ENCODE peak calls at places on chromosomes 5 and 9, in seven cellular contexts. One of them, this sample, is unnamed.

GRCh38 chr5:177094224-177095087 is 7.7 kb downstream of the FGFR4 start:
- DNase-seq in NCI-H1436 treated with DMSO at 0.1 percent for 48 hours: no peak
- DNase-seq in ACHN: no peak
- DNase-seq in NCI-H1092 treated with DMSO at 0.1 percent for 48 hours: no peak
- DNase-seq in KBM-7: no peak
- DNase-seq in fibroblast of lung: no peak
- DNase-seq in progenitor cell of endocrine pancreas: no peak
- DNase-seq in this sample: no peak

GRCh38 chr9:37262410-37262809 is 142.0 kb downstream of the ZCCHC7 start:
- DNase-seq in fibroblast of lung: peak
- DNase-seq in KBM-7: peak
- DNase-seq in NCI-H1092 treated with DMSO at 0.1 percent for 48 hours: peak
- DNase-seq in NCI-H1436 treated with DMSO at 0.1 percent for 48 hours: no peak
- DNase-seq in progenitor cell of endocrine pancreas: no peak
- DNase-seq in ACHN: peak
- DNase-seq in this sample: no peak

GRCh38 chr9:78666818-78667429 is 370.0 kb downstream of the PSAT1 start:
- DNase-seq in NCI-H1436 treated with DMSO at 0.1 percent for 48 hours: no peak
- DNase-seq in progenitor cell of endocrine pancreas: no peak
- DNase-seq in fibroblast of lung: peak
- DNase-seq in KBM-7: no peak
- DNase-seq in NCI-H1092 treated with DMSO at 0.1 percent for 48 hours: no peak
- DNase-seq in ACHN: no peak
- DNase-seq in this sample: no peak

GRCh38 chr5:131416729-131417128 is 152.9 kb downstream of the CDC42SE2 start:
- DNase-seq in KBM-7: no peak
- DNase-seq in NCI-H1092 treated with DMSO at 0.1 percent for 48 hours: no peak
- DNase-seq in ACHN: no peak
- DNase-seq in progenitor cell of endocrine pancreas: no peak
- DNase-seq in NCI-H1436 treated with DMSO at 0.1 percent for 48 hours: no peak
- DNase-seq in fibroblast of lung: no peak
- DNase-seq in this sample: peak

GRCh38 chr5:157456301-157456700 is 3.7 kb upstream of the NIPAL4 start:
- DNase-seq in progenitor cell of endocrine pancreas: no peak
- DNase-seq in NCI-H1092 treated with DMSO at 0.1 percent for 48 hours: no peak
- DNase-seq in fibroblast of lung: no peak
- DNase-seq in ACHN: no peak
- DNase-seq in NCI-H1436 treated with DMSO at 0.1 percent for 48 hours: no peak
- DNase-seq in KBM-7: no peak
- DNase-seq in this sample: no peak

GRCh38 chr5:1514027-1514818 is 9.5 kb downstream of the LPCAT1 start:
- DNase-seq in ACHN: no peak
- DNase-seq in NCI-H1436 treated with DMSO at 0.1 percent for 48 hours: no peak
- DNase-seq in progenitor cell of endocrine pancreas: peak
- DNase-seq in fibroblast of lung: no peak
- DNase-seq in KBM-7: no peak
- DNase-seq in NCI-H1092 treated with DMSO at 0.1 percent for 48 hours: no peak
- DNase-seq in this sample: no peak

GRCh38 chr5:112995764-112996618 is 19.4 kb downstream of the DCP2 start:
- DNase-seq in fibroblast of lung: peak
- DNase-seq in ACHN: peak
- DNase-seq in KBM-7: peak
- DNase-seq in NCI-H1092 treated with DMSO at 0.1 percent for 48 hours: peak
- DNase-seq in NCI-H1436 treated with DMSO at 0.1 percent for 48 hours: no peak
- DNase-seq in progenitor cell of endocrine pancreas: peak
- DNase-seq in this sample: peak

GRCh38 chr5:132389453-132390286 is 20.2 kb downstream of the SLC22A5 start:
- DNase-seq in fibroblast of lung: peak
- DNase-seq in KBM-7: no peak
- DNase-seq in NCI-H1092 treated with DMSO at 0.1 percent for 48 hours: no peak
- DNase-seq in NCI-H1436 treated with DMSO at 0.1 percent for 48 hours: no peak
- DNase-seq in ACHN: peak
- DNase-seq in progenitor cell of endocrine pancreas: no peak
- DNase-seq in this sample: peak

GRCh38 chr5:173643964-173644363 is 27.5 kb upstream of the BOD1 start:
- DNase-seq in ACHN: no peak
- DNase-seq in progenitor cell of endocrine pancreas: no peak
- DNase-seq in KBM-7: no peak
- DNase-seq in NCI-H1092 treated with DMSO at 0.1 percent for 48 hours: peak
- DNase-seq in NCI-H1436 treated with DMSO at 0.1 percent for 48 hours: peak
- DNase-seq in fibroblast of lung: peak
- DNase-seq in this sample: peak

This sample was measured in MV-4-11.